ENCODE peak calls at places on chromosomes 5 and 9, in eight cellular contexts. X is LoVo; I is effector memory CD4-positive, alpha-beta T cell; F is H54; W is T-helper 2 cell; P is stimulated activated CD8-positive, alpha-beta memory T cell treated with anti-CD3 and anti-CD28 coated beads, Interleukin-7, amount 100 ng/mL, for 48 hours; T is NAMALWA; O is ovary. R is an unnamed sample.

GRCh38 chr9:89465726-89466308 is 32.1 kb downstream of the SEMA4D start:
- DNase-seq in X (no peak), I (no peak), F (no peak), W (no peak), P (no peak), T (no peak), O (no peak), R (peak)

GRCh38 chr9:93205896-93206575 is 22.1 kb downstream of the WNK2 start:
- DNase-seq in X (no peak), I (no peak), F (no peak), W (no peak), P (no peak), T (no peak), O (no peak), R (no peak)

GRCh38 chr5:165035520-165035919 is 1530.1 kb downstream of the MAT2B start:
- DNase-seq in X (no peak), I (no peak), F (no peak), W (no peak), P (no peak), T (no peak), O (no peak), R (no peak)

GRCh38 chr9:110192531-110193326 is 15.2 kb downstream of the C9orf152 start:
- DNase-seq in X (no peak), I (no peak), F (no peak), W (no peak), P (no peak), T (no peak), O (peak), R (no peak)

GRCh38 chr5:177067491-177067890 is 19.2 kb upstream of the FGFR4 start:
- DNase-seq in X (no peak), I (no peak), F (no peak), W (no peak), P (no peak), T (no peak), O (no peak), R (no peak)

GRCh38 chr9:17699615-17700315 is 120.9 kb downstream of the SH3GL2 start:
- DNase-seq in X (no peak), I (no peak), F (no peak), W (no peak), P (no peak), T (no peak), O (no peak), R (no peak)

GRCh38 chr5:92560698-92561361 is 1020.2 kb downstream of the NR2F1-AS1 start:
- DNase-seq in X (no peak), I (no peak), F (no peak), W (no peak), P (no peak), T (no peak), O (no peak), R (no peak)

GRCh38 chr5:96337048-96337781 is 95.8 kb downstream of the PCSK1 start:
- DNase-seq in X (no peak), I (no peak), F (no peak), W (no peak), P (no peak), T (no peak), O (no peak), R (no peak)

GRCh38 chr5:122259995-122260394 is 52.0 kb upstream of the SNCAIP start:
- DNase-seq in X (no peak), I (no peak), F (no peak), W (no peak), P (no peak), T (no peak), O (peak), R (no peak)

GRCh38 chr5:132962429-132962928 is 955 bp downstream of the AFF4 start:
- DNase-seq in X (peak), I (no peak), F (no peak), W (no peak), P (no peak), T (peak), O (no peak), R (peak)

GRCh38 chr5:91293131-91293530 is 90.0 kb downstream of the ARRDC3 start:
- DNase-seq in X (peak), I (no peak), F (peak), W (no peak), P (no peak), T (no peak), O (no peak), R (no peak)

GRCh38 chr9:114845373-114845772 is 39.5 kb upstream of the TNFSF15 start:
- DNase-seq in X (no peak), I (no peak), F (no peak), W (no peak), P (no peak), T (no peak), O (no peak), R (no peak)

GRCh38 chr5:109454726-109455505 is 45.1 kb upstream of the PJA2 start:
- DNase-seq in X (no peak), I (no peak), F (no peak), W (no peak), P (no peak), T (no peak), O (no peak), R (no peak)

GRCh38 chr5:160697281-160697680 is 154.7 kb downstream of the ATP10B start:
- DNase-seq in X (peak), I (no peak), F (no peak), W (no peak), P (no peak), T (no peak), O (no peak), R (no peak)

GRCh38 chr5:400282-401215 is 42.4 kb upstream of the EXOC3 start:
- DNase-seq in X (peak), I (no peak), F (no peak), W (no peak), P (no peak), T (no peak), O (peak), R (peak)

GRCh38 chr5:33129309-33129708 is 311.5 kb upstream of the TARS1 start:
- DNase-seq in X (no peak), I (no peak), F (no peak), W (no peak), P (no peak), T (no peak), O (no peak), R (no peak)

GRCh38 chr5:63959177-63959982 is 2.9 kb downstream of the HTR1A start:
- DNase-seq in X (no peak), I (no peak), F (no peak), W (no peak), P (no peak), T (no peak), O (peak), R (no peak)

GRCh38 chr5:13511442-13511841 is 433.0 kb downstream of the DNAH5 start:
- DNase-seq in X (no peak), I (no peak), F (no peak), W (no peak), P (no peak), T (no peak), O (no peak), R (no peak)

R was measured in Peyer's patch.